ENCODE peak calls at places on chromosomes 5 and 9, in eight cellular contexts. P is RCC 7860, R is NCI-H460, N is progenitor cell of endocrine pancreas, Y is chondrocyte, V is anterior cingulate cortex, E is germinal center, C is transverse colon. Q is an unnamed sample.

GRCh38 chr5:56092115-56092514 is 97.4 kb upstream of the IL6ST start:
- DNase-seq in P (no peak), R (no peak), N (no peak), Y (no peak), V (no peak), E (no peak), C (no peak), Q (no peak)

GRCh38 chr5:112316731-112317130 is 102.3 kb downstream of the EPB41L4A start:
- DNase-seq in P (no peak), R (no peak), N (no peak), Y (no peak), V (no peak), E (no peak), C (no peak), Q (no peak)

GRCh38 chr9:71847892-71848291 is 63.1 kb downstream of the ABHD17B start:
- DNase-seq in P (no peak), R (no peak), N (no peak), Y (no peak), V (no peak), E (no peak), C (no peak), Q (no peak)

GRCh38 chr9:31445960-31446359 is 938.5 kb upstream of the ACO1 start:
- DNase-seq in P (no peak), R (no peak), N (no peak), Y (no peak), V (no peak), E (peak), C (no peak), Q (no peak)

GRCh38 chr9:79469164-79469563 is 102.6 kb upstream of the TLE4 start:
- DNase-seq in P (no peak), R (no peak), N (no peak), Y (no peak), V (no peak), E (no peak), C (no peak), Q (no peak)

GRCh38 chr5:95432779-95433178 is 41.6 kb downstream of the FAM81B start:
- DNase-seq in P (no peak), R (no peak), N (no peak), Y (no peak), V (no peak), E (no peak), C (no peak), Q (no peak)

GRCh38 chr5:88275574-88275973 is 6.9 kb upstream of the TMEM161B start:
- DNase-seq in P (no peak), R (no peak), N (no peak), Y (no peak), V (no peak), E (no peak), C (no peak), Q (no peak)

GRCh38 chr5:57412010-57412409 is 70.6 kb downstream of the ACTBL2 start:
- DNase-seq in P (peak), R (peak), N (no peak), Y (no peak), V (no peak), E (no peak), C (no peak), Q (no peak)

GRCh38 chr9:3200331-3200774 is 325.4 kb downstream of the RFX3 start:
- DNase-seq in P (no peak), R (no peak), N (no peak), Y (no peak), V (no peak), E (no peak), C (no peak), Q (no peak)

GRCh38 chr9:120916573-120916972 is 10.0 kb downstream of the TRAF1 start:
- DNase-seq in P (no peak), R (no peak), N (no peak), Y (no peak), V (peak), E (no peak), C (no peak), Q (no peak)

GRCh38 chr5:90642706-90643229 is 84.2 kb downstream of the ADGRV1 start:
- DNase-seq in P (no peak), R (no peak), N (no peak), Y (no peak), V (no peak), E (no peak), C (no peak), Q (no peak)

GRCh38 chr5:84290161-84290560 is 94.5 kb downstream of the EDIL3 start:
- DNase-seq in P (peak), R (peak), N (no peak), Y (no peak), V (no peak), E (no peak), C (no peak), Q (no peak)

GRCh38 chr9:110671849-110672248 is 3.3 kb downstream of the MUSK start:
- DNase-seq in P (no peak), R (no peak), N (no peak), Y (no peak), V (no peak), E (no peak), C (no peak), Q (no peak)

GRCh38 chr9:127347831-127348699 is 48.9 kb upstream of the SLC2A8 start:
- DNase-seq in P (no peak), R (peak), N (no peak), Y (no peak), V (no peak), E (no peak), C (no peak), Q (no peak)

GRCh38 chr5:149485655-149486615 is 65.3 kb downstream of the CSNK1A1 start:
- DNase-seq in P (peak), R (peak), N (no peak), Y (no peak), V (no peak), E (no peak), C (peak), Q (no peak)

GRCh38 chr5:110096419-110096818 is 406.7 kb downstream of the MAN2A1 start:
- DNase-seq in P (no peak), R (no peak), N (no peak), Y (no peak), V (no peak), E (no peak), C (no peak), Q (no peak)

GRCh38 chr5:72178910-72179815 is 71.9 kb downstream of the MAP1B start:
- DNase-seq in P (peak), R (peak), N (no peak), Y (peak), V (peak), E (no peak), C (peak), Q (no peak)

GRCh38 chr5:124274949-124275348 is 471.5 kb downstream of the ZNF608 start:
- DNase-seq in P (peak), R (no peak), N (no peak), Y (no peak), V (no peak), E (no peak), C (no peak), Q (no peak)

GRCh38 chr5:92605591-92605990 is 975.4 kb downstream of the NR2F1-AS1 start:
- DNase-seq in P (no peak), R (no peak), N (no peak), Y (no peak), V (no peak), E (no peak), C (no peak), Q (no peak)

GRCh38 chr9:108184941-108185340 is 670.8 kb downstream of the ACTL7B start:
- DNase-seq in P (peak), R (no peak), N (no peak), Y (no peak), V (no peak), E (no peak), C (peak), Q (no peak)

GRCh38 chr9:4117835-4118610 is 181.8 kb downstream of the GLIS3 start:
- DNase-seq in P (no peak), R (no peak), N (no peak), Y (peak), V (no peak), E (peak), C (peak), Q (peak)

GRCh38 chr5:79800979-79801827 is 111.6 kb downstream of the CMYA5 start:
- DNase-seq in P (no peak), R (no peak), N (no peak), Y (no peak), V (no peak), E (no peak), C (no peak), Q (no peak)

GRCh38 chr5:134136221-134136631 is 21.7 kb downstream of the TCF7 start:
- DNase-seq in P (no peak), R (no peak), N (no peak), Y (peak), V (no peak), E (no peak), C (peak), Q (no peak)

GRCh38 chr5:1793301-1793740 is 6.3 kb downstream of the MRPL36 start:
- DNase-seq in P (no peak), R (no peak), N (no peak), Y (no peak), V (no peak), E (no peak), C (no peak), Q (no peak)

Q was measured in central memory CD8-positive, alpha-beta T cell.